ENCODE peak calls at places on chromosomes 2 and 18, in seven cellular contexts. C is heart right ventricle, B is thoracic aorta, S is uterus, O is lung, L is adrenal gland, Q is K562. J is an unnamed sample. For H3K4me1, the result is how much of the 10 kb centered on the place peaks cover.

GRCh38 chr2:109180786-109181185 is 51.8 kb downstream of the SH3RF3 start:
- DNase-seq in Q (no peak), L (no peak), O (no peak), B (no peak), C (no peak), S (no peak), J (no peak)

GRCh38 chr18:3624818-3625716 is 175.1 kb downstream of the TGIF1 start:
- DNase-seq in S (peak), B (no peak), C (no peak), O (peak), Q (peak), L (peak), J (peak)

GRCh38 chr2:231926761-231927565 is 767 bp upstream of the NPPC start:
- DNase-seq in Q (no peak), L (no peak), O (no peak), C (no peak), S (no peak), B (no peak), J (no peak)

GRCh38 chr2:111705206-111705605 is 178.8 kb downstream of the ANAPC1 start:
- DNase-seq in Q (no peak), C (no peak), O (no peak), B (no peak), L (no peak), S (no peak), J (no peak)

GRCh38 chr18:55384115-55384514 is 203.9 kb downstream of the TCF4 start:
- DNase-seq in B (no peak), S (no peak), C (no peak), Q (no peak), L (no peak), O (no peak), J (no peak)

GRCh38 chr2:119106301-119106897 is 52.2 kb downstream of the C1QL2 start:
- DNase-seq in C (peak), Q (peak), O (peak), B (no peak), L (peak), S (no peak), J (no peak)

GRCh38 chr2:156907806-156908205 is 349.7 kb upstream of the GALNT5 start:
- DNase-seq in O (no peak), L (no peak), C (no peak), Q (no peak), B (no peak), S (no peak), J (no peak)

GRCh38 chr2:29747786-29748470 is 173.5 kb downstream of the ALK start:
- DNase-seq in Q (no peak), B (no peak), O (peak), L (no peak), S (no peak), C (no peak), J (no peak)

GRCh38 chr2:31088516-31089195 is 49.6 kb downstream of the GALNT14 start:
- DNase-seq in S (no peak), L (no peak), O (no peak), C (no peak), B (no peak), Q (no peak), J (no peak)

GRCh38 chr18:13051159-13051558 is 60.0 kb downstream of the CEP192 start:
- DNase-seq in L (no peak), C (no peak), Q (no peak), B (no peak), O (no peak), S (no peak), J (no peak)

GRCh38 chr2:69061518-69061917 is 48.5 kb downstream of the ANTXR1 start:
- DNase-seq in S (no peak), Q (no peak), L (no peak), C (no peak), B (no peak), O (no peak), J (no peak)

GRCh38 chr2:26567534-26567933 is 73.6 kb downstream of the CIB4 start:
- DNase-seq in O (no peak), Q (no peak), C (no peak), B (no peak), S (no peak), L (no peak), J (peak)

GRCh38 chr2:31888550-31888949 is 122.3 kb downstream of the MEMO1 start:
- DNase-seq in S (no peak), O (no peak), Q (no peak), B (no peak), L (no peak), C (no peak), J (no peak)

GRCh38 chr2:46857871-46858696 is 57.5 kb downstream of the MCFD2 start:
- DNase-seq in B (no peak), O (no peak), Q (peak), S (no peak), C (no peak), L (no peak), J (no peak)

DNA sequence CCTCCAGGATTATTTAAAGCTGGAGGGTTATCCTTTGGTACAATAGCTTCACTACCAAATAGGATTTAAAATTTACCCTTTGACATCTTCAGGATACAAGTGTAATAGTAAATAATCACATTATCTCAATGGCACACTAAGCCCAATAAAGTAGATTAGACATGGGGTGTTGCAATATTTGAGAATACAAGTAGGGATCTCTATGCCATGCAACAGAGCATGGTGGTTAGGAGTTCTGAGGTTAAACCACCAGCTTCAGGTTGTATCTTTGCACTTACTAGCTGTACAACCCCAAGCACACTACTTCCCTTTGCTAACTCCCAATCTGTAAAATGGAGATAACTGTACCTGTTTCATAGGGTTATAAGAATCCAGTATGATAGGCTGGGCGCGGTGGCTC is 6.2 kb downstream of the MBD2 start:
- DNase-seq in Q (no peak), O (no peak), S (no peak), B (no peak), C (no peak), L (no peak), J (no peak)
- H3K4me1 ChIP-seq in Q (under half), O (under half), S (under half), B (under half), C (under half), L (under half), J (under half)

GRCh38 chr2:6877402-6878305 is at the start of gene RSAD2:
- DNase-seq in C (peak), Q (no peak), B (no peak), O (peak), S (peak), L (peak), J (no peak)
- H3K4me1 ChIP-seq in C (under half), Q (under half), B (under half), O (under half), S (under half), L (under half), J (under half)

GRCh38 chr2:37315364-37315763 is 9.3 kb downstream of the PRKD3 start:
- DNase-seq in C (no peak), S (no peak), B (no peak), Q (no peak), L (no peak), O (no peak), J (no peak)

GRCh38 chr2:37316181-37316580 is 8.5 kb downstream of the PRKD3 start:
- DNase-seq in Q (no peak), C (no peak), O (no peak), L (no peak), B (no peak), S (no peak), J (no peak)

GRCh38 chr2:37318401-37318800 is 6.2 kb downstream of the PRKD3 start:
- DNase-seq in Q (no peak), B (no peak), C (no peak), L (no peak), O (no peak), S (no peak), J (no peak)

GRCh38 chr2:37319754-37320609 is 4.7 kb downstream of the PRKD3 start:
- DNase-seq in Q (no peak), O (no peak), C (no peak), L (no peak), S (no peak), B (no peak), J (no peak)

DNA sequence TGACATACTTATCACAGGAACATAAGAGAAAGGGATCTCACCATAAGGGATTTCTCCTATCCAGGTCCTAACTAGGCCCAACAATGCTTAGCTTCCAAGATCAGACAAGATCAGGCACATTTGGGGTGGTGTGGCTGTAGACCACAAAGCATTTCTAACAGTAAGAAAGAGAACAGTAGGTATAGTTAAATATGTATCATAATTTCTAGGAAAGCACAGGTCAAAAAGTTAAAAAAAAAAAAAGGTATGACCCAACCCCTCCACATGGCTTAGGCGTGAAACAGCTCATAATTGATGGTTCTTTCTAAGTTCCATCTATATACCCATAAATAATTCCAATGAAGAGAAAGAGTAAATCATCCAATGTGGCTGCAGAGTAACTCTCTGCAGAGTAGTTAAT is 6.9 kb downstream of the PRKD3 start:
- DNase-seq in S (no peak), L (no peak), B (no peak), O (no peak), Q (no peak), C (no peak), J (no peak)
- H3K4me1 ChIP-seq in S (under half), L (under half), B (half or more), O (under half), Q (under half), C (under half), J (under half)

GRCh38 chr2:105757361-105757933 is 12.7 kb downstream of the NCK2 start:
- DNase-seq in O (no peak), Q (no peak), S (no peak), B (no peak), C (no peak), L (no peak), J (no peak)
- H3K4me1 ChIP-seq in O (under half), Q (under half), S (under half), B (half or more), C (under half), L (under half), J (under half)